ENCODE peak calls at places on chromosomes 1 and 21, in eight cellular contexts. U, Y, F, P, D, J, H and C are unnamed samples.

GRCh38 chr21:17536381-17536780 is 23.5 kb downstream of the CXADR start:
- DNase-seq in Y (no peak), U (no peak), D (no peak), J (no peak), P (no peak), F (no peak), H (no peak), C (no peak)

GRCh38 chr1:158983235-158983634 is 26.5 kb upstream of the IFI16 start:
- DNase-seq in J (no peak), H (no peak), D (no peak), Y (no peak), U (no peak), F (no peak), P (no peak), C (no peak)

GRCh38 chr1:2204384-2205190 is 10.0 kb upstream of the FAAP20 start:
- DNase-seq in U (peak), H (peak), Y (no peak), D (peak), F (peak), J (no peak), P (peak), C (no peak)

GRCh38 chr1:224884428-224884827 is 45.0 kb upstream of the DNAH14 start:
- DNase-seq in J (no peak), Y (no peak), F (no peak), P (no peak), D (no peak), U (no peak), H (no peak), C (no peak)

GRCh38 chr21:32826317-32827167 is 55.0 kb upstream of the PAXBP1 start:
- DNase-seq in U (peak), D (peak), H (peak), J (no peak), F (peak), P (peak), Y (no peak), C (peak)

GRCh38 chr1:31431351-31431750 is 18.3 kb downstream of the SERINC2 start:
- DNase-seq in F (no peak), P (no peak), Y (no peak), H (no peak), D (no peak), U (no peak), J (no peak), C (no peak)

GRCh38 chr1:9443913-9444445 is 95.3 kb upstream of the SLC25A33 start:
- DNase-seq in D (peak), H (no peak), F (no peak), Y (no peak), P (peak), J (no peak), U (no peak), C (no peak)

GRCh38 chr21:34941162-34941561 is 107.9 kb downstream of the RUNX1 start:
- DNase-seq in H (no peak), P (no peak), J (no peak), D (no peak), U (no peak), Y (no peak), F (no peak), C (no peak)

GRCh38 chr21:42460391-42461184 is 35.4 kb downstream of the RSPH1 start:
- DNase-seq in J (no peak), F (no peak), D (peak), Y (no peak), H (peak), P (no peak), U (peak), C (no peak)

GRCh38 chr1:25343872-25344271 is 5.7 kb downstream of the TMEM50A start:
- DNase-seq in P (peak), H (no peak), J (no peak), F (no peak), U (no peak), D (peak), Y (no peak), C (no peak)

GRCh38 chr1:1359668-1360468 is 1.5 kb upstream of the MXRA8 start:
- DNase-seq in J (no peak), D (no peak), Y (no peak), U (no peak), F (no peak), H (no peak), P (peak), C (no peak)

GRCh38 chr1:202129453-202130274 is 6.9 kb downstream of the GPR37L1 start:
- DNase-seq in F (no peak), U (no peak), D (no peak), P (no peak), J (no peak), H (no peak), Y (peak), C (no peak)